ENCODE peak calls at places on chromosomes 7 and 10, in six cellular contexts. One of them, this sample, is unnamed.

GRCh38 chr7:31957090-31957720 is 113.0 kb downstream of the PDE1C start:
- DNase-seq in mesenchymal stem cell: peak; percentile 76
- DNase-seq in IMR-90: peak; percentile 56
- DNase-seq in neuronal stem cell: no peak
- DNase-seq in H1: no peak
- DNase-seq in H9: no peak
- DNase-seq in this sample: no peak

GRCh38 chr7:143368387-143368786 is 5.9 kb upstream of the FAM131B start:
- DNase-seq in neuronal stem cell: no peak
- DNase-seq in mesenchymal stem cell: no peak
- DNase-seq in IMR-90: no peak
- DNase-seq in H9: peak; percentile 37
- DNase-seq in H1: no peak
- DNase-seq in this sample: no peak

GRCh38 chr7:105278565-105278964 is 110.2 kb downstream of the SRPK2 start:
- DNase-seq in mesenchymal stem cell: no peak
- DNase-seq in neuronal stem cell: no peak
- DNase-seq in H1: no peak
- DNase-seq in IMR-90: no peak
- DNase-seq in H9: no peak
- DNase-seq in this sample: no peak

GRCh38 chr7:29854257-29854938 is 48.1 kb downstream of the WIPF3 start:
- DNase-seq in IMR-90: no peak
- DNase-seq in mesenchymal stem cell: peak; percentile 14
- DNase-seq in H9: peak; percentile 36
- DNase-seq in neuronal stem cell: no peak
- DNase-seq in H1: peak; percentile 23
- DNase-seq in this sample: no peak

GRCh38 chr7:88928266-88928665 is 132.7 kb upstream of the TEX47 start:
- DNase-seq in H9: no peak
- DNase-seq in neuronal stem cell: no peak
- DNase-seq in H1: no peak
- DNase-seq in IMR-90: no peak
- DNase-seq in mesenchymal stem cell: no peak
- DNase-seq in this sample: no peak

GRCh38 chr10:96511044-96511945 is 2.4 kb downstream of the TLL2 start:
- DNase-seq in IMR-90: peak; percentile 17
- DNase-seq in neuronal stem cell: no peak
- DNase-seq in H9: peak; percentile 86
- DNase-seq in H1: peak; percentile 44
- DNase-seq in mesenchymal stem cell: peak; percentile 31
- DNase-seq in this sample: peak; percentile 53

GRCh38 chr10:62990126-62990525 is 143.0 kb upstream of the NRBF2 start:
- DNase-seq in neuronal stem cell: no peak
- DNase-seq in H1: no peak
- DNase-seq in IMR-90: no peak
- DNase-seq in mesenchymal stem cell: no peak
- DNase-seq in H9: no peak
- DNase-seq in this sample: no peak

GRCh38 chr7:14023838-14024237 is 34.4 kb upstream of the ETV1 start:
- DNase-seq in H9: no peak
- DNase-seq in IMR-90: no peak
- DNase-seq in neuronal stem cell: no peak
- DNase-seq in H1: no peak
- DNase-seq in mesenchymal stem cell: no peak
- DNase-seq in this sample: no peak

GRCh38 chr7:113289140-113289740 is 170.9 kb upstream of the SMIM30 start:
- DNase-seq in neuronal stem cell: peak; percentile 9
- DNase-seq in H9: no peak
- DNase-seq in IMR-90: peak; percentile 71
- DNase-seq in mesenchymal stem cell: no peak
- DNase-seq in H1: no peak
- DNase-seq in this sample: no peak

GRCh38 chr7:130982160-130982638 is 248.2 kb upstream of the KLF14 start:
- DNase-seq in IMR-90: peak; percentile 59
- DNase-seq in H9: no peak
- DNase-seq in neuronal stem cell: peak; percentile 8
- DNase-seq in H1: no peak
- DNase-seq in mesenchymal stem cell: peak; percentile 53
- DNase-seq in this sample: peak; percentile 78

GRCh38 chr7:85090138-85090537 is 96.7 kb downstream of the SEMA3D start:
- DNase-seq in IMR-90: no peak
- DNase-seq in neuronal stem cell: no peak
- DNase-seq in H9: no peak
- DNase-seq in H1: no peak
- DNase-seq in mesenchymal stem cell: no peak
- DNase-seq in this sample: no peak

GRCh38 chr7:29940199-29940598 is 49.4 kb downstream of the SCRN1 start:
- DNase-seq in neuronal stem cell: no peak
- DNase-seq in H1: no peak
- DNase-seq in H9: no peak
- DNase-seq in mesenchymal stem cell: no peak
- DNase-seq in IMR-90: peak; percentile 10
- DNase-seq in this sample: no peak

GRCh38 chr7:128697301-128697905 is 25.3 kb downstream of the GARIN1A start:
- DNase-seq in neuronal stem cell: peak; percentile 62
- DNase-seq in H1: no peak
- DNase-seq in mesenchymal stem cell: peak; percentile 73
- DNase-seq in IMR-90: peak; percentile 44
- DNase-seq in H9: peak; percentile 91
- DNase-seq in this sample: peak; percentile 44

GRCh38 chr7:162583-163297 is 29.6 kb upstream of the FAM20C start:
- DNase-seq in mesenchymal stem cell: no peak
- DNase-seq in H1: no peak
- DNase-seq in IMR-90: no peak
- DNase-seq in H9: no peak
- DNase-seq in neuronal stem cell: no peak
- DNase-seq in this sample: no peak

GRCh38 chr10:75136346-75136745 is 24.9 kb downstream of the SAMD8 start:
- DNase-seq in IMR-90: no peak
- DNase-seq in mesenchymal stem cell: no peak
- DNase-seq in H9: no peak
- DNase-seq in neuronal stem cell: no peak
- DNase-seq in H1: no peak
- DNase-seq in this sample: no peak
- H2BK5ac ChIP-seq in IMR-90: no peak overlapping the region
- H2BK5ac ChIP-seq in mesenchymal stem cell: no peak overlapping the region
- H2BK5ac ChIP-seq in H9: no peak overlapping the region
- H2BK5ac ChIP-seq in neuronal stem cell: no peak overlapping the region
- H2BK5ac ChIP-seq in H1: no peak overlapping the region
- H2BK5ac ChIP-seq in this sample: no peak overlapping the region

GRCh38 chr7:41756783-41757182 is 53.9 kb upstream of the INHBA start:
- DNase-seq in H9: no peak
- DNase-seq in H1: no peak
- DNase-seq in neuronal stem cell: no peak
- DNase-seq in mesenchymal stem cell: no peak
- DNase-seq in IMR-90: no peak
- DNase-seq in this sample: no peak
- H3K9me3 ChIP-seq in H9: peaks cover 28% of the 10 kb centered on the region
- H3K9me3 ChIP-seq in H1: peaks cover 25% of the 10 kb centered on the region
- H3K9me3 ChIP-seq in neuronal stem cell: peaks cover 5% of the 10 kb centered on the region
- H3K9me3 ChIP-seq in mesenchymal stem cell: peaks cover 34% of the 10 kb centered on the region
- H3K9me3 ChIP-seq in IMR-90: peaks cover 7% of the 10 kb centered on the region
- H3K9me3 ChIP-seq in this sample: peaks cover 3% of the 10 kb centered on the region

GRCh38 chr7:44099669-44100068 is 4.5 kb upstream of the AEBP1 start:
- DNase-seq in mesenchymal stem cell: no peak
- DNase-seq in H9: no peak
- DNase-seq in neuronal stem cell: no peak
- DNase-seq in H1: no peak
- DNase-seq in IMR-90: no peak
- DNase-seq in this sample: no peak
- H3K4me2 ChIP-seq in mesenchymal stem cell: no peak overlapping the region
- H3K4me2 ChIP-seq in H9: no peak overlapping the region
- H3K4me2 ChIP-seq in neuronal stem cell: no peak overlapping the region
- H3K4me2 ChIP-seq in H1: no peak overlapping the region
- H3K4me2 ChIP-seq in IMR-90: no peak overlapping the region
- H3K4me2 ChIP-seq in this sample: no peak overlapping the region

GRCh38 chr10:68406815-68407585 is at the start of gene RUFY2:
- DNase-seq in H1: peak; percentile 34
- DNase-seq in IMR-90: peak; percentile 70
- DNase-seq in H9: peak; percentile 89
- DNase-seq in neuronal stem cell: peak; percentile 80
- DNase-seq in mesenchymal stem cell: peak; percentile 75
- DNase-seq in this sample: peak; percentile 69
- H2BK5ac ChIP-seq in H1: peak within 1 kb of the TSS; percentile 53
- H2BK5ac ChIP-seq in IMR-90: peak within 1 kb of the TSS; percentile 83
- H2BK5ac ChIP-seq in H9: no peak within 1 kb of the TSS
- H2BK5ac ChIP-seq in neuronal stem cell: peak within 1 kb of the TSS; percentile 99
- H2BK5ac ChIP-seq in mesenchymal stem cell: peak within 1 kb of the TSS; percentile 84
- H2BK5ac ChIP-seq in this sample: peak within 1 kb of the TSS; percentile 79

DNA sequence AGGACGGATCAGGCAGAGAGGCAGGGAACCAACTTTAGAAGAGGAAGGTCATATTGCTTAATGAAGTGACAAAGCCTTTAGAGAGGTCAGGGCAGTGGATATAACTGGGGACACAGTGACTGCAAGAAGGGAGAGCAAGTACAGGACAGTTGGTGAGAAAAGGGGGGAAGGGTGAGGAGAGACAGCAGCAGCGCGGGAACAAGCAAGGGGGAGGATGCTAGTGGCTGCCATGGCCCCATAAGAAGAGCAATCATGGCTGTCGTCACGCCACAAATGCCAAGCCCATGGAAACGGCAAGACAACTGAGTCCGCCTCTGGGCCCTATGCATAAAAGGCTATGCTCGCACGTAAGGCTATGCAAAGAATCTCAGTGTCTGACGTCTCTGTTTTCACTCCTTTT is 9.1 kb downstream of the ZNF3 start:
- DNase-seq in H1: no peak
- DNase-seq in IMR-90: no peak
- DNase-seq in H9: no peak
- DNase-seq in mesenchymal stem cell: no peak
- DNase-seq in neuronal stem cell: no peak
- DNase-seq in this sample: no peak
- H3K9me3 ChIP-seq in H1: peaks cover 74% of the 10 kb centered on the region
- H3K9me3 ChIP-seq in IMR-90: peaks cover 74% of the 10 kb centered on the region
- H3K9me3 ChIP-seq in H9: peaks cover 60% of the 10 kb centered on the region
- H3K9me3 ChIP-seq in mesenchymal stem cell: peaks cover 46% of the 10 kb centered on the region
- H3K9me3 ChIP-seq in neuronal stem cell: peaks cover 70% of the 10 kb centered on the region
- H3K9me3 ChIP-seq in this sample: peaks cover 36% of the 10 kb centered on the region

DNA sequence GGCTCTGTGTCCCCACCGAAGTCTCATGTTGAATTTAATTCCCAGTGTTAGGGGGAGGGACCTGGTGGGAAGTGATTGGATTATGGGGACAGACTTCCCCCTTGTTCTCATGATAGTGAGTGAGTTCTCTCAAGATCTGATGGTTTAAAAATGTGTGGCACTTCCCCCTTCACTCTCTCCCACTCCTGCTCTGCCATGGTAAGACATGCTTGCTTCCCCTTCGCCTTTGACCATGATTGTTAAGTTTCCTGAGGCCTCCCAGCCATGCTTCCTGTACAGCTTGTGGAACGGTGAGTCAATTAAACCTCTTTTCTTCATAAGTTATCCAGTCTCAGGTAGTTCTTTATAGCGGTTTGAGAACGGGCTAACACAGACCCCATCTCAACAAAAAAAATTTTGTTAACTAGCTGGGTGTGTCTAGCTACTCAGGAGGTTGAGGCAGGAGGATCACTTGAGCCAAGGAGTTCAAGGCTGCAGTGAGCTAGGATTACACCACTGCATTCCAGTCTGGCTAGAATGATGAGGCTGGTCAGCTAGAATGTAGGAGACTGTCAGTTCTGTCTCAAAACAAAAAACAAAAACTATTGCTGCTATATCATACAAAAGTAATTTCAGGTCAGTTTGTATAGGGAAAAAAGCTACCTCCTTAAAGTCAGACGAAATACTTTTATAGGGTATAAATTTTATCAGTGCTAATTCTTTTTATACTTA is 57.7 kb downstream of the ATAD1 start:
- DNase-seq in neuronal stem cell: no peak
- DNase-seq in H1: no peak
- DNase-seq in mesenchymal stem cell: no peak
- DNase-seq in H9: no peak
- DNase-seq in IMR-90: peak; percentile 5
- DNase-seq in this sample: no peak
- H3K4me2 ChIP-seq in neuronal stem cell: no peak overlapping the region
- H3K4me2 ChIP-seq in H1: no peak overlapping the region
- H3K4me2 ChIP-seq in mesenchymal stem cell: no peak overlapping the region
- H3K4me2 ChIP-seq in H9: no peak overlapping the region
- H3K4me2 ChIP-seq in IMR-90: no peak overlapping the region
- H3K4me2 ChIP-seq in this sample: no peak overlapping the region

DNA sequence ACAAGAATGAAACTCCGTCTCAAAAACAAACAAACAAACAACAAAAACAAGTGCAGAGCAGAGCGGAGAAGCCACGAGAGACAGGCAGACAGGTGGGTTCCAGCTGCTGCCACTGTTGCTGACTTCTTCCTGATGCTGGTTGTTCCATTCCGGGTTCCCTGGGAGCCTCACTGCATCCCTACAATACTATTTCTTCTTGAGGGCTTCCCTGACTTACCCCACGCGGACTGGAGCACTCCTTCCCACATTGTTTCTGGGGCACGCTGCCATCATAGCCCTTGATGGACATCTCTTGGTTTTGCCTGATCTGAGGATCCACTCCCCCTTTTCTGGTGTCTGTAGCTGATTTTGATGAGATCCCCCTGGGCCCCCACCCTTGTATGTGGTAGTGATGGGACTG is 5.6 kb upstream of the NKX1-2 start:
- DNase-seq in H9: peak; percentile 28
- DNase-seq in mesenchymal stem cell: no peak
- DNase-seq in neuronal stem cell: no peak
- DNase-seq in H1: no peak
- DNase-seq in IMR-90: no peak
- DNase-seq in this sample: no peak
- H2BK5ac ChIP-seq in H9: no peak overlapping the region
- H2BK5ac ChIP-seq in mesenchymal stem cell: no peak overlapping the region
- H2BK5ac ChIP-seq in neuronal stem cell: no peak overlapping the region
- H2BK5ac ChIP-seq in H1: peak overlapping the region; percentile 96
- H2BK5ac ChIP-seq in IMR-90: no peak overlapping the region
- H2BK5ac ChIP-seq in this sample: no peak overlapping the region